ENCODE peak calls at places on chromosomes 6 and 20, in eight cellular contexts. W is ovary, A is omental fat pad, S is brain microvascular endothelial cell, Y is AG09309, V is nephron progenitor cell, H is BJ, I is A673. U is an unnamed sample.
A peak's percentile ranks its signal among the peaks of the same experiment; 100 is the strongest.

GRCh38 chr20:8633366-8633765 is 435.5 kb upstream of the PLCB4 start:
- DNase-seq in H (no peak), V (no peak), S (peak; percentile 25), I (no peak), Y (peak; percentile 2), A (no peak), W (no peak), U (no peak)

GRCh38 chr6:47014401-47014800 is 27.7 kb downstream of the ADGRF1 start:
- DNase-seq in V (no peak), W (no peak), I (no peak), A (no peak), Y (no peak), H (no peak), S (no peak), U (no peak)

GRCh38 chr6:40962241-40962640 is 76.8 kb downstream of the UNC5CL start:
- DNase-seq in V (no peak), S (peak; percentile 73), I (peak; percentile 31), H (peak; percentile 84), W (no peak), A (no peak), Y (peak; percentile 75), U (no peak)

GRCh38 chr6:140970485-140970884 is 1162.2 kb upstream of the GJE1 start:
- DNase-seq in H (peak; percentile 75), I (no peak), W (no peak), V (no peak), A (no peak), Y (peak; percentile 80), S (no peak), U (no peak)

GRCh38 chr6:169263836-169264608 is 10.4 kb upstream of the THBS2 start:
- DNase-seq in W (no peak), I (no peak), S (peak; percentile 48), A (no peak), V (no peak), Y (peak; percentile 51), H (no peak), U (no peak)

GRCh38 chr6:100573169-100573568 is 108.4 kb upstream of the SIM1 start:
- DNase-seq in Y (peak; percentile 21), H (no peak), A (no peak), W (no peak), I (peak; percentile 51), V (no peak), S (peak; percentile 50), U (no peak)

GRCh38 chr6:166004491-166005275 is 163.0 kb downstream of the TBXT start:
- DNase-seq in Y (no peak), W (no peak), V (no peak), H (no peak), I (no peak), S (no peak), A (no peak), U (no peak)

GRCh38 chr6:84758486-84758885 is 5.9 kb downstream of the TBX18 start:
- DNase-seq in Y (no peak), S (no peak), A (no peak), V (no peak), H (no peak), I (no peak), W (no peak), U (no peak)

GRCh38 chr20:24665741-24666191 is 196.3 kb downstream of the SYNDIG1 start:
- DNase-seq in Y (no peak), V (no peak), W (no peak), A (no peak), H (no peak), S (no peak), I (no peak), U (no peak)

GRCh38 chr6:98526465-98526864 is 307.9 kb upstream of the POU3F2 start:
- DNase-seq in V (no peak), A (no peak), H (no peak), I (no peak), W (no peak), S (no peak), Y (no peak), U (no peak)

GRCh38 chr20:63552481-63553249 is 1.3 kb upstream of the FNDC11 start:
- DNase-seq in I (no peak), S (no peak), H (no peak), Y (no peak), V (no peak), A (no peak), W (no peak), U (no peak)

GRCh38 chr20:18225652-18226051 is 62.7 kb upstream of the ZNF133 start:
- DNase-seq in W (no peak), S (no peak), I (no peak), Y (no peak), A (no peak), H (no peak), V (no peak), U (no peak)

GRCh38 chr6:49553353-49553752 is 2.9 kb downstream of the C6orf141 start:
- DNase-seq in W (no peak), Y (no peak), A (no peak), V (no peak), S (no peak), H (peak; percentile 8), I (no peak), U (no peak)

GRCh38 chr6:161422710-161423109 is 148.8 kb upstream of the AGPAT4 start:
- DNase-seq in Y (no peak), I (no peak), W (no peak), H (no peak), V (no peak), A (no peak), S (peak; percentile 15), U (no peak)

GRCh38 chr20:40189621-40190020 is 499.4 kb downstream of the MAFB start:
- DNase-seq in S (no peak), H (no peak), A (no peak), Y (no peak), W (no peak), I (no peak), V (no peak), U (no peak)

GRCh38 chr6:27651371-27651732 is 178.4 kb upstream of the ZNF184 start:
- DNase-seq in V (peak; percentile 23), Y (no peak), H (no peak), I (peak; percentile 59), S (peak; percentile 30), W (no peak), A (no peak), U (no peak)

GRCh38 chr20:46040902-46041535 is 12.0 kb downstream of the SLC12A5 start:
- DNase-seq in A (no peak), S (no peak), V (peak; percentile 98), Y (no peak), H (no peak), I (peak; percentile 62), W (no peak), U (no peak)

GRCh38 chr6:135213616-135214015 is 32.5 kb downstream of the MYB start:
- DNase-seq in Y (no peak), A (no peak), H (no peak), W (no peak), I (no peak), V (no peak), S (no peak), U (no peak)

DNA sequence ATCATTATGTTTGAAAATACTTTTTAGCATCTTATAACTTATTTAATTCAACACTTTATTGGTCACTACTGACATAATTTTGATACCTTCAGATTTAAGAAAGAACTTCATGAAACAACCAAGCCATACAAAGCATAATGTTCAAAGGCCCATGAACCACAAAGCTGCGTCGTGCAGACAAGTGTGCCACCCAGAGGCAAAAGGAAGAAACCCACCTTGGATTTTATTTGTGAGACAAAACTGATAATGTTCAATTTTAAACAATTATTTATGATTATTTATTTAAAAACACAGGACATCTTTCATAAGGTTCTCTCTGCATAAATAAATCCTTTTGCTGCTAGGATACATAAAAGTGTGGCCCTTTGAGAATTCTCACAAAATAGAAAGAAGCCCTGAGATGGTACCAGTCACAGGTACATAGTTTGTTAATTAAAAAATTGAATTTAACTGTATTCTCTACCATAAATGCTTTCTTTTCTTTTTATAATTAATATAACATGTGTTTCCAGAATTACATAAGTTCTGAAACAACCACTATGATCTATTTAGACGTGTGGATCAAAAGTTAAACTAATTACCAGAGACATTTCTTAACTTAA is 143.7 kb downstream of the RALGAPA2 start:
- DNase-seq in S (peak; percentile 27), I (peak; percentile 62), A (no peak), Y (peak; percentile 10), W (no peak), H (no peak), V (peak; percentile 24), U (no peak)
- TF ChIP-seq CTCF in S (peak; percentile 83), I (peak; percentile 82), A (no peak), Y (peak; percentile 76), W (peak; percentile 46), H (peak; percentile 68), V (peak; percentile 75), U (peak; percentile 70)

DNA sequence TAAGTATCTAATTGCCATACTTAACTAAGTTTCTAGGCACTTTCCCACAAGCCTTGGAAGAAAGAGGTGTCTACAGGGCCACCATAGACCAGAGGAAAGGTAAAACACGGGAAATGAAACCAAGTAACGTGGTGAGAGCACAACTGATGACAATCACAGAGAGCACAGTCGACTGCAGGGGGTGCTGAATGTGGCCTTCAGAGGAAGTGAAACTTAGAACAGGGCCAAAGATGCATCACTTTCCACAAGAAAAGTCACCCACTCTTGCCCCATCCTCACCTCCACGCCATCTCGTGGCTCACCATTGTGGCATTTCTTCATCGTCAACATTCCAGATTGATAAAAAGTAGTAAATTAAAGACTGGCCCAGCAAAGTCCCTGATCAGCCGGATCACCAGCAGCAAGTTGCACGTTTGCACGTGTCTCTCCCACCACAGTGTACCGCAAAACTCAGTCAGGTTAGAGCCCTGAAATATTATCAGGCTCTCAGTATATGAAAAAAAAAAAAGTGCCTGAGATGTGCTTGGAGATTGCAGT is 31.4 kb downstream of the HIVEP2 start:
- DNase-seq in W (no peak), I (no peak), Y (no peak), V (no peak), A (no peak), H (no peak), S (no peak), U (no peak)
- TF ChIP-seq CTCF in W (no peak), I (no peak), Y (no peak), V (no peak), A (no peak), H (no peak), S (no peak), U (no peak)

GRCh38 chr6:37316071-37316470 is 37.7 kb upstream of the RNF8 start:
- DNase-seq in H (no peak), Y (no peak), S (no peak), W (no peak), V (no peak), I (no peak), A (no peak), U (no peak)

GRCh38 chr6:37313698-37314097 is 40.1 kb upstream of the RNF8 start:
- DNase-seq in S (no peak), H (no peak), V (no peak), A (no peak), I (no peak), Y (no peak), W (no peak), U (no peak)

GRCh38 chr6:37317312-37318038 is 36.3 kb upstream of the RNF8 start:
- DNase-seq in H (no peak), W (no peak), V (no peak), S (no peak), A (no peak), I (no peak), Y (no peak), U (no peak)

GRCh38 chr6:37314117-37314802 is 39.5 kb upstream of the RNF8 start:
- DNase-seq in H (no peak), S (no peak), W (no peak), I (no peak), Y (no peak), V (no peak), A (no peak), U (no peak)

GRCh38 chr6:37314803-37315515 is 38.8 kb upstream of the RNF8 start:
- DNase-seq in W (peak; percentile 60), S (peak; percentile 44), V (peak; percentile 36), A (no peak), H (no peak), I (peak; percentile 43), Y (no peak), U (no peak)
- TF ChIP-seq CTCF in W (no peak), S (peak; percentile 87), V (peak; percentile 42), A (no peak), H (peak; percentile 52), I (peak; percentile 71), Y (peak; percentile 57), U (no peak)

GRCh38 chr6:138383776-138384175 is 6.1 kb downstream of the SMIM28 start:
- DNase-seq in V (no peak), I (no peak), A (no peak), Y (no peak), W (no peak), H (no peak), S (no peak), U (no peak)
- TF ChIP-seq CTCF in V (no peak), I (no peak), A (no peak), Y (no peak), W (no peak), H (no peak), S (no peak), U (no peak)

U was measured in esophagus squamous epithelium.